ENCODE peak calls at places on chromosomes 16 and 17, in five cellular contexts. One of them, this sample, is unnamed. For H3K27me3, the result is how much of the 10 kb centered on the place peaks cover.

GRCh38 chr16:71846443-71846842 is 667 bp downstream of the ATXN1L start:
- ATAC-seq in HepG2: peak
- ATAC-seq in upper lobe of left lung: no peak
- ATAC-seq in K562: peak
- ATAC-seq in GM12878: peak
- ATAC-seq in this sample: no peak

GRCh38 chr16:8866884-8867482 is 1.8 kb downstream of the CARHSP1 start:
- ATAC-seq in GM12878: no peak
- ATAC-seq in K562: no peak
- ATAC-seq in upper lobe of left lung: no peak
- ATAC-seq in HepG2: no peak
- ATAC-seq in this sample: no peak

GRCh38 chr17:2710075-2710803 is 1.3 kb downstream of the CLUH start:
- ATAC-seq in HepG2: peak
- ATAC-seq in K562: peak
- ATAC-seq in upper lobe of left lung: no peak
- ATAC-seq in GM12878: peak
- ATAC-seq in this sample: no peak

GRCh38 chr16:85643631-85644030 is 30.5 kb downstream of the GSE1 start:
- ATAC-seq in K562: no peak
- ATAC-seq in upper lobe of left lung: no peak
- ATAC-seq in GM12878: no peak
- ATAC-seq in HepG2: no peak
- ATAC-seq in this sample: no peak

GRCh38 chr17:28225271-28225670 is 93.7 kb upstream of the TMEM97 start:
- ATAC-seq in upper lobe of left lung: no peak
- ATAC-seq in HepG2: peak
- ATAC-seq in GM12878: no peak
- ATAC-seq in K562: peak
- ATAC-seq in this sample: no peak

GRCh38 chr16:53121043-53121442 is 66.3 kb downstream of the CHD9 start:
- ATAC-seq in upper lobe of left lung: no peak
- ATAC-seq in GM12878: no peak
- ATAC-seq in HepG2: no peak
- ATAC-seq in K562: no peak
- ATAC-seq in this sample: no peak

GRCh38 chr17:4953461-4953961 is 2.6 kb downstream of the ENO3 start:
- ATAC-seq in GM12878: no peak
- ATAC-seq in upper lobe of left lung: no peak
- ATAC-seq in K562: no peak
- ATAC-seq in HepG2: no peak
- ATAC-seq in this sample: no peak

GRCh38 chr16:17155480-17155879 is 315.3 kb downstream of the XYLT1 start:
- ATAC-seq in K562: no peak
- ATAC-seq in GM12878: no peak
- ATAC-seq in HepG2: no peak
- ATAC-seq in upper lobe of left lung: peak
- ATAC-seq in this sample: no peak

GRCh38 chr17:17079336-17079735 is 37.1 kb downstream of the MPRIP start:
- ATAC-seq in HepG2: no peak
- ATAC-seq in upper lobe of left lung: peak
- ATAC-seq in K562: peak
- ATAC-seq in GM12878: no peak
- ATAC-seq in this sample: no peak

GRCh38 chr17:10311131-10311530 is 61.7 kb downstream of the MYH13 start:
- ATAC-seq in upper lobe of left lung: no peak
- ATAC-seq in GM12878: no peak
- ATAC-seq in HepG2: no peak
- ATAC-seq in K562: no peak
- ATAC-seq in this sample: no peak

GRCh38 chr17:32813021-32813420 is 63.9 kb downstream of the MYO1D start:
- ATAC-seq in upper lobe of left lung: no peak
- ATAC-seq in K562: no peak
- ATAC-seq in HepG2: no peak
- ATAC-seq in GM12878: no peak
- ATAC-seq in this sample: no peak

GRCh38 chr16:64153718-64154117 is 968.1 kb downstream of the CDH11 start:
- ATAC-seq in HepG2: no peak
- ATAC-seq in upper lobe of left lung: no peak
- ATAC-seq in K562: no peak
- ATAC-seq in GM12878: no peak
- ATAC-seq in this sample: no peak

GRCh38 chr17:78998311-78999055 is 11.1 kb downstream of the CANT1 start:
- ATAC-seq in upper lobe of left lung: peak
- ATAC-seq in GM12878: no peak
- ATAC-seq in K562: no peak
- ATAC-seq in HepG2: no peak
- ATAC-seq in this sample: no peak

GRCh38 chr16:67204076-67204475 is 5.1 kb downstream of the ELMO3 start:
- ATAC-seq in GM12878: no peak
- ATAC-seq in K562: no peak
- ATAC-seq in HepG2: no peak
- ATAC-seq in upper lobe of left lung: no peak
- ATAC-seq in this sample: no peak

GRCh38 chr17:16085066-16085699 is 85.6 kb downstream of the TTC19 start:
- ATAC-seq in HepG2: no peak
- ATAC-seq in K562: no peak
- ATAC-seq in upper lobe of left lung: no peak
- ATAC-seq in GM12878: no peak
- ATAC-seq in this sample: peak

GRCh38 chr17:82794781-82795505 is 43.1 kb downstream of the TBCD start:
- ATAC-seq in GM12878: no peak
- ATAC-seq in upper lobe of left lung: no peak
- ATAC-seq in K562: no peak
- ATAC-seq in HepG2: no peak
- ATAC-seq in this sample: peak

GRCh38 chr17:79997004-79997673 is 38.5 kb downstream of the TBC1D16 start:
- ATAC-seq in upper lobe of left lung: peak
- ATAC-seq in HepG2: no peak
- ATAC-seq in GM12878: peak
- ATAC-seq in K562: no peak
- ATAC-seq in this sample: no peak

GRCh38 chr17:77526259-77526711 is 385.5 kb downstream of the SEC14L1 start:
- ATAC-seq in upper lobe of left lung: no peak
- ATAC-seq in GM12878: no peak
- ATAC-seq in K562: no peak
- ATAC-seq in HepG2: no peak
- ATAC-seq in this sample: no peak

GRCh38 chr17:3660311-3660891 is 8.0 kb downstream of the TAX1BP3 start:
- ATAC-seq in upper lobe of left lung: no peak
- ATAC-seq in GM12878: no peak
- ATAC-seq in K562: no peak
- ATAC-seq in HepG2: no peak
- ATAC-seq in this sample: no peak

GRCh38 chr17:70499067-70499786 is 329.9 kb downstream of the KCNJ2 start:
- ATAC-seq in HepG2: no peak
- ATAC-seq in GM12878: no peak
- ATAC-seq in upper lobe of left lung: peak
- ATAC-seq in K562: no peak
- ATAC-seq in this sample: no peak

GRCh38 chr17:68019336-68019674 is 16.2 kb upstream of the KPNA2 start:
- ATAC-seq in upper lobe of left lung: no peak
- ATAC-seq in GM12878: no peak
- ATAC-seq in HepG2: no peak
- ATAC-seq in K562: no peak
- ATAC-seq in this sample: no peak

GRCh38 chr17:80893604-80894438 is 97.8 kb upstream of the CHMP6 start:
- ATAC-seq in upper lobe of left lung: no peak
- ATAC-seq in HepG2: no peak
- ATAC-seq in K562: no peak
- ATAC-seq in GM12878: no peak
- ATAC-seq in this sample: no peak

GRCh38 chr17:38558751-38559024 is 47.1 kb downstream of the SRCIN1 start:
- ATAC-seq in HepG2: peak
- ATAC-seq in upper lobe of left lung: no peak
- ATAC-seq in K562: no peak
- ATAC-seq in GM12878: peak
- ATAC-seq in this sample: no peak

GRCh38 chr16:7946142-7946541 is 613.5 kb downstream of the RBFOX1 start:
- ATAC-seq in HepG2: no peak
- ATAC-seq in K562: no peak
- ATAC-seq in upper lobe of left lung: no peak
- ATAC-seq in GM12878: no peak
- ATAC-seq in this sample: no peak

GRCh38 chr17:63939884-63940283 is 7.8 kb upstream of the CD79B start:
- ATAC-seq in upper lobe of left lung: no peak
- ATAC-seq in GM12878: no peak
- ATAC-seq in K562: no peak
- ATAC-seq in HepG2: peak
- ATAC-seq in this sample: no peak

GRCh38 chr17:42436401-42436800 is 13.3 kb upstream of the CAVIN1 start:
- ATAC-seq in upper lobe of left lung: peak
- ATAC-seq in GM12878: no peak
- ATAC-seq in K562: no peak
- ATAC-seq in HepG2: peak
- ATAC-seq in this sample: peak

GRCh38 chr17:67441052-67441738 is 64.1 kb downstream of the PITPNC1 start:
- ATAC-seq in GM12878: peak
- ATAC-seq in upper lobe of left lung: peak
- ATAC-seq in K562: no peak
- ATAC-seq in HepG2: peak
- ATAC-seq in this sample: no peak

GRCh38 chr17:17044846-17045561 is 2.7 kb downstream of the MPRIP start:
- ATAC-seq in GM12878: peak
- ATAC-seq in upper lobe of left lung: peak
- ATAC-seq in K562: no peak
- ATAC-seq in HepG2: no peak
- ATAC-seq in this sample: no peak

GRCh38 chr17:32174889-32175288 is 32.6 kb downstream of the RHOT1 start:
- ATAC-seq in upper lobe of left lung: no peak
- ATAC-seq in HepG2: no peak
- ATAC-seq in K562: no peak
- ATAC-seq in GM12878: no peak
- ATAC-seq in this sample: no peak

DNA sequence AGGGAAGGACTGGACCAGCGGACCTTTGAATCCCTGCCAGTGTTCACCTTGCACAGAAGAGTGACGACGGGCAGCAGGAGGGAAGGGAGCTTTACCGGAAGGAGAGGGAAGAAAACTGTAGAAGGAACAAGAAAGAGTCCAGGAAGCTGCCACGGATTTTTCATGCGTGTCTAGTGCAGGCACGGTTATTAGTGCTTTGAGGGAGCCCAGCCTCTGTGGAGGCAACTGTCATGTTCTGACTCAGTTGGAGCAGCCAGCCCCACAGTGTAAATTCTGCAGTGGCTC is 6.4 kb upstream of the HOXB13 start:
- ATAC-seq in GM12878: no peak
- ATAC-seq in K562: no peak
- ATAC-seq in HepG2: no peak
- ATAC-seq in upper lobe of left lung: no peak
- ATAC-seq in this sample: no peak
- H3K27me3 ChIP-seq in GM12878: under half
- H3K27me3 ChIP-seq in K562: half or more
- H3K27me3 ChIP-seq in HepG2: half or more
- H3K27me3 ChIP-seq in upper lobe of left lung: under half
- H3K27me3 ChIP-seq in this sample: half or more

GRCh38 chr17:75272848-75273184 is 1.8 kb upstream of the MIF4GD start:
- ATAC-seq in K562: no peak
- ATAC-seq in GM12878: no peak
- ATAC-seq in HepG2: no peak
- ATAC-seq in upper lobe of left lung: no peak
- ATAC-seq in this sample: no peak
- TF ChIP-seq POLR2AphosphoS5 in K562: no peak
- TF ChIP-seq POLR2AphosphoS5 in GM12878: no peak
- TF ChIP-seq POLR2AphosphoS5 in HepG2: no peak
- TF ChIP-seq POLR2AphosphoS5 in upper lobe of left lung: no peak
- TF ChIP-seq POLR2AphosphoS5 in this sample: no peak

GRCh38 chr17:45172541-45173286 is 11.0 kb downstream of the HEXIM2 start:
- ATAC-seq in GM12878: peak
- ATAC-seq in HepG2: peak
- ATAC-seq in K562: no peak
- ATAC-seq in upper lobe of left lung: peak
- ATAC-seq in this sample: peak
- TF ChIP-seq EP300 in GM12878: no peak
- TF ChIP-seq EP300 in HepG2: peak
- TF ChIP-seq EP300 in K562: no peak
- TF ChIP-seq EP300 in upper lobe of left lung: no peak
- TF ChIP-seq EP300 in this sample: no peak

DNA sequence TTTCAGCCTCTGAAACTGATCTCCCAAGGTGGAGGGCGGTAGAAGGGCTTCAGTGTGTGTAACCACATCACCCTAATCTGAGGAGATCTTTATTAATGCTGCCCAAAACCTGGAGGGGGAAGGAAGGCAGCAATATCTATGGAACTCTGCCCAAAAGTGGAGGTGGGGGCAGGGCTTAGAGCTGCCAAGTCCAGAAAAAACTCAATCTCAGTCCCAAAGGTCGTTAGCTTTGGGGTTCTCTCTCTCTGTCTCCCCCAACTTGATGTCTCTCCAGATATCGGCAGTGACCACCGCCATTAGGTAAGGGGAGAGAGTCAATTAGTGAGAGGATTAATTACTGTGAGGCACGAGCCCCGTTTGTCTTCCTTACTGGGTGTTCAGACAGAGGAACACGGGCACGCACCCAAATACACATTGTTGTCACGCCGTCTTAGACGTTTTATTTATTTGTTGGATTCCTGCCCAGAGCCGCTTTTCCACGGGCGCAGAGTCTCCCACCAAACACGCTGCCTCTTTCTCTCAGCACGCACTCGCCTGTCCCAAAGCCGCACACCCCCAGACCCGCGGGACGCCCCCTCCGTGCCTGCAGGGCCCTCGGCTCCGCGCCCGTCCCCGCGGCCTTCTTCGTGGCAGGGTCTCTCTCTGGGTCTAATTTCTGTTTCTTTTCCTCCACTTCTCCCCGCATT is 5.4 kb upstream of the LHX1 start:
- ATAC-seq in HepG2: no peak
- ATAC-seq in K562: no peak
- ATAC-seq in GM12878: no peak
- ATAC-seq in upper lobe of left lung: no peak
- ATAC-seq in this sample: no peak
- H3K27me3 ChIP-seq in HepG2: half or more
- H3K27me3 ChIP-seq in K562: half or more
- H3K27me3 ChIP-seq in GM12878: under half
- H3K27me3 ChIP-seq in upper lobe of left lung: under half
- H3K27me3 ChIP-seq in this sample: half or more

GRCh38 chr16:87829123-87829980 is 40.0 kb downstream of the SLC7A5 start:
- ATAC-seq in K562: peak
- ATAC-seq in HepG2: peak
- ATAC-seq in GM12878: peak
- ATAC-seq in upper lobe of left lung: no peak
- ATAC-seq in this sample: no peak
- TF ChIP-seq POLR2AphosphoS5 in K562: peak
- TF ChIP-seq POLR2AphosphoS5 in HepG2: peak
- TF ChIP-seq POLR2AphosphoS5 in GM12878: no peak
- TF ChIP-seq POLR2AphosphoS5 in upper lobe of left lung: no peak
- TF ChIP-seq POLR2AphosphoS5 in this sample: no peak